ENCODE peak calls at places on chromosomes 6 and 20, in six cellular contexts. One of them, this sample, is unnamed.

GRCh38 chr20:32139947-32140346 is 30.4 kb downstream of the TM9SF4 start:
- DNase-seq in hepatocyte: no peak
- DNase-seq in OCI-LY7: no peak
- DNase-seq in neural progenitor cell: no peak
- DNase-seq in GM23338: no peak
- DNase-seq in MM.1S: no peak
- DNase-seq in this sample: no peak

GRCh38 chr20:59814835-59815340 is 118.5 kb downstream of the SYCP2 start:
- DNase-seq in MM.1S: no peak
- DNase-seq in GM23338: no peak
- DNase-seq in neural progenitor cell: no peak
- DNase-seq in hepatocyte: no peak
- DNase-seq in OCI-LY7: no peak
- DNase-seq in this sample: no peak

GRCh38 chr20:4719190-4719589 is 2.5 kb upstream of the PRND start:
- DNase-seq in hepatocyte: no peak
- DNase-seq in GM23338: no peak
- DNase-seq in neural progenitor cell: no peak
- DNase-seq in OCI-LY7: no peak
- DNase-seq in MM.1S: no peak
- DNase-seq in this sample: no peak

GRCh38 chr20:46740214-46740609 is 30.8 kb downstream of the SLC2A10 start:
- DNase-seq in neural progenitor cell: no peak
- DNase-seq in MM.1S: no peak
- DNase-seq in hepatocyte: no peak
- DNase-seq in GM23338: no peak
- DNase-seq in OCI-LY7: no peak
- DNase-seq in this sample: no peak

GRCh38 chr6:4940416-4940815 is 63.4 kb downstream of the RPP40 start:
- DNase-seq in neural progenitor cell: no peak
- DNase-seq in MM.1S: peak
- DNase-seq in hepatocyte: no peak
- DNase-seq in GM23338: no peak
- DNase-seq in OCI-LY7: no peak
- DNase-seq in this sample: no peak

GRCh38 chr6:29696147-29697129 is 15.5 kb upstream of the ZFP57 start:
- DNase-seq in GM23338: peak
- DNase-seq in neural progenitor cell: peak
- DNase-seq in MM.1S: peak
- DNase-seq in hepatocyte: peak
- DNase-seq in OCI-LY7: no peak
- DNase-seq in this sample: no peak

GRCh38 chr6:47075168-47075567 is 33.0 kb upstream of the ADGRF1 start:
- DNase-seq in neural progenitor cell: no peak
- DNase-seq in OCI-LY7: no peak
- DNase-seq in GM23338: no peak
- DNase-seq in MM.1S: no peak
- DNase-seq in hepatocyte: no peak
- DNase-seq in this sample: no peak

GRCh38 chr20:10312111-10312510 is 93.5 kb downstream of the SNAP25 start:
- DNase-seq in OCI-LY7: no peak
- DNase-seq in GM23338: no peak
- DNase-seq in neural progenitor cell: no peak
- DNase-seq in hepatocyte: no peak
- DNase-seq in MM.1S: no peak
- DNase-seq in this sample: no peak

GRCh38 chr6:129902681-129903080 is 41.6 kb upstream of the TMEM244 start:
- DNase-seq in hepatocyte: no peak
- DNase-seq in MM.1S: no peak
- DNase-seq in neural progenitor cell: no peak
- DNase-seq in OCI-LY7: no peak
- DNase-seq in GM23338: no peak
- DNase-seq in this sample: no peak

GRCh38 chr6:98529364-98529763 is 305.0 kb upstream of the POU3F2 start:
- DNase-seq in MM.1S: no peak
- DNase-seq in hepatocyte: no peak
- DNase-seq in OCI-LY7: no peak
- DNase-seq in neural progenitor cell: no peak
- DNase-seq in GM23338: peak
- DNase-seq in this sample: no peak

GRCh38 chr6:37777272-37777736 is 42.2 kb upstream of the ZFAND3 start:
- DNase-seq in OCI-LY7: no peak
- DNase-seq in GM23338: peak
- DNase-seq in hepatocyte: no peak
- DNase-seq in MM.1S: peak
- DNase-seq in neural progenitor cell: no peak
- DNase-seq in this sample: no peak

DNA sequence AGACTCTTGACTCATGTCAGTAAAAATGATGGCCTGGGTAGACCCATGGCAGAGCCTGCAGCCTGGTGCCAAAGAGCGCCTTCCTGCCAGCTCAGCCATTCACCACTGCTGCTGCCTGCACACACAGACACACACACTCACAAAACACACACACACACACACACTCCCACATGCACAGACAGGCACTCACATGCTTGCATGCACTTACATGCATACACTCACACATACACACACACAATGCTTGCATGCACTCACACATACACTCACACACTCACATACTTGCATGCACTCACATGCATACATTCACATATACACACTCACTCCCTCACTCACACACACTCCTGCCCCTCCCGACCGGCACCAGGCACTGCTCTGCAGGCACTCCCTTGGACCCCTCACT is 18.0 kb upstream of the SYNDIG1 start:
- DNase-seq in GM23338: no peak
- DNase-seq in neural progenitor cell: no peak
- DNase-seq in MM.1S: no peak
- DNase-seq in OCI-LY7: no peak
- DNase-seq in hepatocyte: no peak
- DNase-seq in this sample: no peak
- TF ChIP-seq EZH2phosphoT487 in GM23338: no peak
- TF ChIP-seq EZH2phosphoT487 in neural progenitor cell: no peak
- TF ChIP-seq EZH2phosphoT487 in MM.1S: no peak
- TF ChIP-seq EZH2phosphoT487 in OCI-LY7: no peak
- TF ChIP-seq EZH2phosphoT487 in hepatocyte: no peak
- TF ChIP-seq EZH2phosphoT487 in this sample: no peak

DNA sequence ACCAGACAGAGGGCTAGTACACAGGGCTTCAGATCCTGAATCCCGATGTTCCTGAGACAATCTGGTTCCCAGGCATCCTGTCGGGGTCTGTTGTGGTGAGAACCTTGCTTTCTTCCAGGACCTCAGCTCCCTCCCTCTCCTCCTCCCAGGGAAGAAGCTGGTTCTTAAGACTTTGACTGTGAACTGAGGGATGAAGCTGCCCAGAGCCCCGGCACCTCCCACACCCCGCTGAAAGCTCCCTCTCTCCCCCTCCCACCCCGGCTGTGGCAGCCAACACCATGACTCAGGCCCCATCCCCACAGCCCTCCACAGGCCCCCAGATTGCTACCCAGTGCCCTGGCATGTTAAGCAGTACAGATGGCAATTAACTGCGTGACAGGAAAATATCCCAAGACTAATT is 238.1 kb downstream of the LRFN2 start:
- DNase-seq in OCI-LY7: no peak
- DNase-seq in neural progenitor cell: no peak
- DNase-seq in hepatocyte: no peak
- DNase-seq in MM.1S: no peak
- DNase-seq in GM23338: no peak
- DNase-seq in this sample: no peak
- TF ChIP-seq EZH2phosphoT487 in OCI-LY7: no peak
- TF ChIP-seq EZH2phosphoT487 in neural progenitor cell: no peak
- TF ChIP-seq EZH2phosphoT487 in hepatocyte: no peak
- TF ChIP-seq EZH2phosphoT487 in MM.1S: no peak
- TF ChIP-seq EZH2phosphoT487 in GM23338: no peak
- TF ChIP-seq EZH2phosphoT487 in this sample: no peak

GRCh38 chr20:24339179-24339578 is 130.2 kb upstream of the SYNDIG1 start:
- DNase-seq in MM.1S: no peak
- DNase-seq in hepatocyte: no peak
- DNase-seq in neural progenitor cell: no peak
- DNase-seq in OCI-LY7: no peak
- DNase-seq in GM23338: no peak
- DNase-seq in this sample: no peak

GRCh38 chr20:24337551-24337950 is 131.9 kb upstream of the SYNDIG1 start:
- DNase-seq in hepatocyte: no peak
- DNase-seq in GM23338: no peak
- DNase-seq in neural progenitor cell: no peak
- DNase-seq in MM.1S: no peak
- DNase-seq in OCI-LY7: no peak
- DNase-seq in this sample: no peak

GRCh38 chr20:24334830-24335229 is 134.6 kb upstream of the SYNDIG1 start:
- DNase-seq in GM23338: no peak
- DNase-seq in neural progenitor cell: no peak
- DNase-seq in OCI-LY7: no peak
- DNase-seq in MM.1S: no peak
- DNase-seq in hepatocyte: no peak
- DNase-seq in this sample: no peak

GRCh38 chr20:24340933-24341332 is 128.5 kb upstream of the SYNDIG1 start:
- DNase-seq in GM23338: no peak
- DNase-seq in neural progenitor cell: no peak
- DNase-seq in OCI-LY7: no peak
- DNase-seq in hepatocyte: no peak
- DNase-seq in MM.1S: no peak
- DNase-seq in this sample: no peak

DNA sequence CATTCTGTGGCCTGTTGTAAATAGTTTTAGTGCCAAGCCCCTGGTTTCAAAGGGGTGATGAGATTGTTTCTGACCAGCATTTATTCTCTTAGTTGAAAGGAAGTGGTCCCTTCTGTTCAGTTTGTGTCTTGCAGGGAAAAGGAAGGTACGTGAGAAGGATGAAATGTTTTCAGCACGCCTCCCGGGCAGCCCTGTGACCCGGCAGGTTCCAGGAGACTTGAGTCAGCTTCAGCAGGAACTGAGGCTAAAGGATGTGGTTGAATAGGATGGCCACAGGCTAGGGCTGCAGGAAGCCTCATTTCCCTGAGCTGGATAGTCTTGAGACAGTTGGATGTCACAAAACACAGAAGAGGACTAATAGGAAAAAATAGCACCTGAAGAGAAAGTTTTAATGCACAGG is 132.4 kb upstream of the SYNDIG1 start:
- DNase-seq in OCI-LY7: no peak
- DNase-seq in MM.1S: no peak
- DNase-seq in hepatocyte: no peak
- DNase-seq in GM23338: no peak
- DNase-seq in neural progenitor cell: peak
- DNase-seq in this sample: no peak
- TF ChIP-seq EZH2phosphoT487 in OCI-LY7: no peak
- TF ChIP-seq EZH2phosphoT487 in MM.1S: no peak
- TF ChIP-seq EZH2phosphoT487 in hepatocyte: no peak
- TF ChIP-seq EZH2phosphoT487 in GM23338: no peak
- TF ChIP-seq EZH2phosphoT487 in neural progenitor cell: no peak
- TF ChIP-seq EZH2phosphoT487 in this sample: no peak

GRCh38 chr20:51749674-51750036 is 18.5 kb downstream of the ATP9A start:
- DNase-seq in neural progenitor cell: no peak
- DNase-seq in hepatocyte: no peak
- DNase-seq in MM.1S: no peak
- DNase-seq in GM23338: no peak
- DNase-seq in OCI-LY7: no peak
- DNase-seq in this sample: no peak

GRCh38 chr20:51750770-51751388 is 17.3 kb downstream of the ATP9A start:
- DNase-seq in GM23338: no peak
- DNase-seq in OCI-LY7: no peak
- DNase-seq in MM.1S: no peak
- DNase-seq in hepatocyte: no peak
- DNase-seq in neural progenitor cell: no peak
- DNase-seq in this sample: no peak

GRCh38 chr20:51752343-51752951 is 15.7 kb downstream of the ATP9A start:
- DNase-seq in OCI-LY7: no peak
- DNase-seq in neural progenitor cell: no peak
- DNase-seq in GM23338: no peak
- DNase-seq in MM.1S: no peak
- DNase-seq in hepatocyte: peak
- DNase-seq in this sample: no peak

GRCh38 chr20:51747182-51747911 is 20.8 kb downstream of the ATP9A start:
- DNase-seq in hepatocyte: no peak
- DNase-seq in OCI-LY7: no peak
- DNase-seq in GM23338: no peak
- DNase-seq in MM.1S: no peak
- DNase-seq in neural progenitor cell: no peak
- DNase-seq in this sample: no peak

DNA sequence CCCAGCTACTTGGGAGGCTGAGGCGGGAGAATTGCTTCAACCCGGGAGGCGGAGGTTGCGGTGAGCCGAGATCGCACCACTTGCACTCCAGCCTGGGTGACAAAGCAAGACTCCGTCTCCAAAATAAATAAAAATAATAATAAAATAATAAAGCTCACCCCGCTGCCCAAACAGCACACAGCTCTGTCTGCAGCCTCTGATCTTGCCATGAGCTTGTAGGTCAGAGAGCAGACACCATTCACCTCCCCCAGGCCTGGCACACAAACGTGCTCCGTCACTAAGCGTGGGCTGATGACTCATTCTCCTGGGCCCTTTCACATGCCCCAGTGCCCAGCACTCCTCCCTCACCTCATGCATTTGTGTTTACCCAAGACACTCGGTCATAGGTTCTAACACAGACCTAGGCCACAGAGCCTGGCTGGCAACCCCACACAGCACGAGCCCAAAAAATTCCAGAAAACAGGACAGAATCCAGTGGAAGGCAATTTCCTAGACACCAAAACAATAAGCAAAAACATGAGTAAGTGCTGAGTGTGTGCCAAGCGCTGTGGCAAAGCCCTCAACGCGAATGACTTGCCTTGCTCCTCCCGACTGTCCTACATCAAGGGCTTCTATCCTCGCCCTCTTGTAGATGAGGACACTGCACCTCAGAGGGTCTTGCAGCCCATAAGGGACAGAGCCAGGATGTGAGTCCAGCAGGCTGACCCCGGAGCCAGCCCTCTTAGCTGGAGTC is 18.0 kb downstream of the ATP9A start:
- DNase-seq in hepatocyte: peak
- DNase-seq in neural progenitor cell: no peak
- DNase-seq in MM.1S: no peak
- DNase-seq in GM23338: no peak
- DNase-seq in OCI-LY7: no peak
- DNase-seq in this sample: peak
- TF ChIP-seq EZH2phosphoT487 in hepatocyte: no peak
- TF ChIP-seq EZH2phosphoT487 in neural progenitor cell: no peak
- TF ChIP-seq EZH2phosphoT487 in MM.1S: no peak
- TF ChIP-seq EZH2phosphoT487 in GM23338: no peak
- TF ChIP-seq EZH2phosphoT487 in OCI-LY7: no peak
- TF ChIP-seq EZH2phosphoT487 in this sample: no peak

GRCh38 chr20:53699085-53699717 is 105.6 kb upstream of the ZNF217 start:
- DNase-seq in hepatocyte: no peak
- DNase-seq in neural progenitor cell: no peak
- DNase-seq in MM.1S: no peak
- DNase-seq in GM23338: no peak
- DNase-seq in OCI-LY7: no peak
- DNase-seq in this sample: no peak

GRCh38 chr20:53692465-53693067 is 98.9 kb upstream of the ZNF217 start:
- DNase-seq in GM23338: no peak
- DNase-seq in OCI-LY7: no peak
- DNase-seq in hepatocyte: no peak
- DNase-seq in MM.1S: no peak
- DNase-seq in neural progenitor cell: no peak
- DNase-seq in this sample: no peak

GRCh38 chr20:53693265-53693871 is 99.7 kb upstream of the ZNF217 start:
- DNase-seq in GM23338: no peak
- DNase-seq in hepatocyte: no peak
- DNase-seq in MM.1S: no peak
- DNase-seq in OCI-LY7: no peak
- DNase-seq in neural progenitor cell: no peak
- DNase-seq in this sample: no peak

GRCh38 chr20:53698321-53698978 is 104.8 kb upstream of the ZNF217 start:
- DNase-seq in hepatocyte: no peak
- DNase-seq in MM.1S: no peak
- DNase-seq in neural progenitor cell: no peak
- DNase-seq in OCI-LY7: no peak
- DNase-seq in GM23338: no peak
- DNase-seq in this sample: no peak

GRCh38 chr20:53695797-53696527 is 102.3 kb upstream of the ZNF217 start:
- DNase-seq in neural progenitor cell: no peak
- DNase-seq in hepatocyte: no peak
- DNase-seq in MM.1S: no peak
- DNase-seq in OCI-LY7: no peak
- DNase-seq in GM23338: no peak
- DNase-seq in this sample: no peak
- TF ChIP-seq EZH2phosphoT487 in neural progenitor cell: no peak
- TF ChIP-seq EZH2phosphoT487 in hepatocyte: no peak
- TF ChIP-seq EZH2phosphoT487 in MM.1S: no peak
- TF ChIP-seq EZH2phosphoT487 in OCI-LY7: no peak
- TF ChIP-seq EZH2phosphoT487 in GM23338: no peak
- TF ChIP-seq EZH2phosphoT487 in this sample: no peak

This sample was measured in HCT116.